ENCODE peak calls at places on chromosomes 3 and 15, in five cellular contexts. I, Y, G, H and U are unnamed samples.

GRCh38 chr3:132637590-132637989 is 22.0 kb downstream of the ACAD11 start:
- DNase-seq in I (no peak), Y (no peak), G (peak; percentile 49), H (no peak), U (no peak)

GRCh38 chr3:13544293-13544831 is 4.6 kb upstream of the FBLN2 start:
- DNase-seq in I (peak; percentile 75), Y (no peak), G (peak; percentile 77), H (no peak), U (peak; percentile 18)

GRCh38 chr15:38696120-38696727 is 131.6 kb upstream of the RASGRP1 start:
- DNase-seq in I (no peak), Y (no peak), G (peak; percentile 49), H (no peak), U (no peak)

GRCh38 chr15:65101418-65101890 is 13.5 kb downstream of the UBAP1L start:
- DNase-seq in I (peak; percentile 53), Y (peak; percentile 88), G (peak; percentile 70), H (peak; percentile 96), U (peak; percentile 87)

GRCh38 chr15:47792231-47792630 is 74.9 kb downstream of the SEMA6D start:
- DNase-seq in I (no peak), Y (no peak), G (no peak), H (no peak), U (no peak)

GRCh38 chr3:123627673-123628670 is 43.1 kb upstream of the HACD2 start:
- DNase-seq in I (no peak), Y (no peak), G (no peak), H (no peak), U (no peak)

GRCh38 chr3:48952510-48953118 is 34.0 kb downstream of the ARIH2 start:
- DNase-seq in I (no peak), Y (no peak), G (no peak), H (peak; percentile 79), U (peak; percentile 74)

GRCh38 chr3:16181361-16181760 is 6.9 kb downstream of the GALNT15 start:
- DNase-seq in I (peak; percentile 11), Y (no peak), G (peak; percentile 33), H (no peak), U (no peak)

GRCh38 chr3:71681224-71681668 is 44.0 kb downstream of the EIF4E3 start:
- DNase-seq in I (peak; percentile 51), Y (peak; percentile 36), G (peak; percentile 90), H (peak; percentile 72), U (peak; percentile 69)

GRCh38 chr3:71955549-71956373 is 170.8 kb upstream of the PROK2 start:
- DNase-seq in I (peak; percentile 26), Y (peak; percentile 51), G (peak; percentile 84), H (peak; percentile 66), U (peak; percentile 72)

GRCh38 chr3:171236586-171237120 is 210.1 kb upstream of the SLC2A2 start:
- DNase-seq in I (no peak), Y (no peak), G (no peak), H (no peak), U (no peak)

GRCh38 chr15:29259233-29259632 is 10.4 kb downstream of the NSMCE3 start:
- DNase-seq in I (no peak), Y (no peak), G (no peak), H (no peak), U (no peak)

GRCh38 chr15:79084308-79084968 is 6.1 kb downstream of the RASGRF1 start:
- DNase-seq in I (no peak), Y (no peak), G (no peak), H (no peak), U (no peak)

GRCh38 chr3:186251948-186252619 is 110.0 kb downstream of the DGKG start:
- DNase-seq in I (no peak), Y (no peak), G (no peak), H (no peak), U (no peak)

GRCh38 chr15:99732711-99733267 is 448 bp downstream of the LYSMD4 start:
- DNase-seq in I (no peak), Y (no peak), G (peak; percentile 7), H (no peak), U (no peak)

GRCh38 chr3:189458536-189458935 is 172.7 kb upstream of the TP63 start:
- DNase-seq in I (peak; percentile 98), Y (no peak), G (peak; percentile 1), H (no peak), U (no peak)

GRCh38 chr3:52144034-52144795 is 10.0 kb downstream of the POC1A start:
- DNase-seq in I (peak; percentile 61), Y (peak; percentile 75), G (peak; percentile 79), H (peak; percentile 92), U (peak; percentile 82)

GRCh38 chr3:136093771-136094170 is 102.4 kb downstream of the MSL2 start:
- DNase-seq in I (no peak), Y (no peak), G (no peak), H (no peak), U (no peak)

GRCh38 chr3:146313411-146314111 is 62.7 kb upstream of the PLSCR4 start:
- DNase-seq in I (peak; percentile 8), Y (no peak), G (peak; percentile 52), H (no peak), U (no peak)

GRCh38 chr15:54502416-54503075 is 524.3 kb downstream of the UNC13C start:
- DNase-seq in I (peak; percentile 3), Y (no peak), G (no peak), H (no peak), U (no peak)

GRCh38 chr15:50024183-50024795 is 94.7 kb downstream of the ATP8B4 start:
- DNase-seq in I (no peak), Y (no peak), G (no peak), H (no peak), U (no peak)

GRCh38 chr3:101950985-101951733 is 101.8 kb downstream of the NFKBIZ start:
- DNase-seq in I (peak; percentile 21), Y (no peak), G (no peak), H (no peak), U (no peak)

GRCh38 chr3:55524565-55525244 is 37.6 kb upstream of the WNT5A start:
- DNase-seq in I (peak; percentile 47), Y (no peak), G (no peak), H (no peak), U (no peak)

GRCh38 chr3:126851934-126852333 is 131.0 kb upstream of the PLXNA1 start:
- DNase-seq in I (no peak), Y (no peak), G (no peak), H (peak; percentile 40), U (no peak)

GRCh38 chr3:126851382-126851781 is 131.5 kb upstream of the PLXNA1 start:
- DNase-seq in I (no peak), Y (no peak), G (no peak), H (no peak), U (peak; percentile 20)

GRCh38 chr3:126849768-126850167 is 133.1 kb upstream of the PLXNA1 start:
- DNase-seq in I (no peak), Y (no peak), G (no peak), H (peak; percentile 33), U (peak; percentile 19)

GRCh38 chr3:126848991-126849390 is 133.9 kb upstream of the PLXNA1 start:
- DNase-seq in I (no peak), Y (no peak), G (no peak), H (peak; percentile 32), U (peak; percentile 21)

DNA sequence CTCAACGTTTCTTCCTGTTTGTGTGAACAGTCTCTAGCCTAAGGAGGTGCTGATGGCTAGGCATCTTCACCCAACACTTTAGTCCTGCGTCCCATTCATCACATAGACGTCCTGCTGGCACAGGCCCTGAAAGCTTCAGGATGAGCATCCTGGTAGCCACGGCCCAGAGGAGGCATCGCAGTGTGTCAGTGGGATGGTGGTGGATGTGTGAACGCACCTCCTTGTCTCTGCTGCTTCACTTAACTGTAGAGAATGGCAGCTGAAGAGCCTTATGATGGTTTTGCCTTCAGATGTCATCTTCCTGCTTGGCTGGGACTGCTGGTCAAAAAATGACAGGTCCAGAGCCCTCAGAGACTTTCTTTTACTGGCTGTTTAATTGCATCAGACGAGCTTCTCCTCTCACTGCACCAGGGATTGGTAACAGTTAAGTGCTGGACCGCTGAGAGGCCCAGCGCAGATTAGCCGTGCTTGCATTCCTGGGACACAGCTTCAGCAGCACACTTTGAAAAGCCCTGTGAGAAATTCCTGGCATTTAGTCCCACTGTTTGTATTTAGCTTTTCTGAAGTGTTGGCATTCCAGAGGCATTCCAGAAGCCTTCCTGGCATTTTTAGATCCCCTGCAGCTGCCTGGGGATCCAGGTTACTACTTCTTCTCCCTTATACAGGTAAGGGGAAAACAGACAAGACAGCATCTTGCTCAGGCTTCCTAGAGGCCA is 132.4 kb upstream of the PLXNA1 start:
- DNase-seq in I (peak; percentile 85), Y (peak; percentile 80), G (peak; percentile 75), H (peak; percentile 68), U (peak; percentile 91)
- H3K27ac ChIP-seq in I (peak overlapping the region; percentile 60), Y (peak overlapping the region; percentile 91), G (peak overlapping the region; percentile 86), H (peak overlapping the region; percentile 85), U (peak overlapping the region; percentile 88)

DNA sequence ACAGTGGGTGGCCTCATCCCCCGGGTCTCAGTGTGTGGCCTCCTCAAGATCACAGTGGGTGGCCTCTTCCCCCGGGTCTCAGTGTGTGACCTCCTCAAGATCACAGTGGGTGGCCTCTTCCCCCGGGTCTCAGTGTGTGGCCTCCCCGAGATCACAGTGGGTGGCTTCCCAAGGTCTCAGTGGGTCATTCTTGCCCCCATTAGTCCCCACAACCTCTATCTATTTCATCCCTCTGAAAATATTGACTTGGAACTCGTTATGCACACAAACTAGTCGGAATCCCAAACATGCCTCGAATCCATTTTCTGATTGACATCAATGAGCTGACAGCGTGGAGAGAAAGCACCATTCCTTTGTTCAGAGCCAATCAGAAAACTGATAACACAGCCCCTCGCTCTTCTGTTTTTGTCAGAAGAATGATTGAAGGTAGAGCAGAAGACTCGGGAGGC is 10.8 kb upstream of the SSUH2 start:
- DNase-seq in I (no peak), Y (no peak), G (no peak), H (no peak), U (no peak)
- H2BK12ac ChIP-seq in I (no peak overlapping the region), Y (no peak overlapping the region), G (no peak overlapping the region), H (no peak overlapping the region), U (no peak overlapping the region)

DNA sequence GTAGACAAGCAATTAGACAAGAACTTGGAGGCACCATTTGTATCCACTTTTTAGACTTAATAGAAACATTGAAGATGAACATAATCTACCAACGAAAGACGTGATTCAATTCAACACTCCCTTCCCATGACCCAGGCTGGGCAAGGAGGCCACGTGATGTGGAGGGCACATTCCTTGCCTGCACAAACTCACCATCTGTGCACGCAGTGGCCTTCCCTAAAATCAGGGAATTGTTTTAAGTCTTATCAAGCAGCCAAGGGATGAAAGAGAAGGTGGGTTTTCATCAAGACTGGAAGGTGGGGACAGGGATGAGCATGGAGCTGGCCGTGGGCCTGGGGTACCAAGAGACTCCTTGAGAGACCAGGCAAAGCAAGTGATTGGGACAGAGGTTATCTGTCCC is 13.5 kb downstream of the STARD5 start:
- DNase-seq in I (no peak), Y (no peak), G (no peak), H (no peak), U (no peak)
- H3K27ac ChIP-seq in I (no peak overlapping the region), Y (no peak overlapping the region), G (no peak overlapping the region), H (no peak overlapping the region), U (no peak overlapping the region)

DNA sequence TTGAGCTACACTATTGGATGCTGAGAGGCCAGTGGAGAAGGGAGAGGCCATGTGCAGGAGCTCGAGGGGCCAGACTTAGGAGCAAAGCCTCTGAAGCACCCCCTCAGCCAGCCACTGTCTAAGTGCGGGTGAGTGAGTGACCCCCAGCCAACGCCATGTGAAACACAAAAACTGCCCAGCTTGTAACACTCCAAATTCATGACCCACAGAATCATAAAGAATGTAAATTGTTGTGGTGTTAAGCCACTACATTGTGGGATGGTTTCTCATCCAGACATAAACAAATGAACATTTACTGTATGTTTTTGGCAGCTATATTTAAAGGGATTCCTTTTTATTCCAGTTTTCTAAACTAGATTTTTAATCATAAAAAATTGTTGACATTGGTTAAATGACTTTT is 27.2 kb upstream of the TMEM158 start:
- DNase-seq in I (no peak), Y (no peak), G (peak; percentile 79), H (no peak), U (no peak)
- H2BK12ac ChIP-seq in I (no peak overlapping the region), Y (no peak overlapping the region), G (peak overlapping the region; percentile 47), H (no peak overlapping the region), U (no peak overlapping the region)